ENCODE peak calls at places on chromosomes 7 and 10, in four cellular contexts. N, S, V and U are unnamed samples.

GRCh38 chr10:127872871-127873600 is 19.7 kb downstream of the CLRN3 start:
- DNase-seq in S (no peak), V (peak), N (no peak), U (no peak)

GRCh38 chr7:102125127-102125561 is 161.5 kb upstream of the SH2B2 start:
- DNase-seq in S (peak), V (peak), N (peak), U (peak)

GRCh38 chr7:138116156-138116555 is 39.9 kb downstream of the AKR1D1 start:
- DNase-seq in V (no peak), N (no peak), S (no peak), U (no peak)

GRCh38 chr7:2541291-2542010 is 13.9 kb downstream of the BRAT1 start:
- DNase-seq in V (no peak), S (no peak), N (no peak), U (no peak)

GRCh38 chr10:131573256-131574215 is 262.0 kb upstream of the TCERG1L start:
- DNase-seq in N (no peak), S (no peak), V (no peak), U (no peak)

GRCh38 chr7:90931996-90932912 is 332.0 kb upstream of the FZD1 start:
- DNase-seq in N (no peak), V (peak), S (no peak), U (no peak)

GRCh38 chr10:4409281-4409680 is 416.7 kb upstream of the AKR1E2 start:
- DNase-seq in N (no peak), S (no peak), V (no peak), U (no peak)

GRCh38 chr7:13920053-13920697 is 69.3 kb downstream of the ETV1 start:
- DNase-seq in N (peak), S (no peak), V (peak), U (peak)

GRCh38 chr7:114959931-114960330 is 38.0 kb downstream of the MDFIC start:
- DNase-seq in S (no peak), N (no peak), V (peak), U (no peak)

GRCh38 chr10:71302874-71303568 is 16.0 kb upstream of the SLC29A3 start:
- DNase-seq in N (no peak), S (no peak), V (peak), U (peak)

GRCh38 chr10:60537697-60538096 is 148.0 kb upstream of the ANK3 start:
- DNase-seq in V (peak), S (no peak), N (no peak), U (no peak)

GRCh38 chr7:13727279-13727678 is 262.2 kb downstream of the ETV1 start:
- DNase-seq in V (no peak), S (no peak), N (no peak), U (no peak)

GRCh38 chr7:6071406-6071805 is 40.2 kb downstream of the ANKRD61 start:
- DNase-seq in V (no peak), N (no peak), S (no peak), U (no peak)

GRCh38 chr10:119654540-119654939 is 3.4 kb downstream of the BAG3 start:
- DNase-seq in S (no peak), N (no peak), V (no peak), U (no peak)

DNA sequence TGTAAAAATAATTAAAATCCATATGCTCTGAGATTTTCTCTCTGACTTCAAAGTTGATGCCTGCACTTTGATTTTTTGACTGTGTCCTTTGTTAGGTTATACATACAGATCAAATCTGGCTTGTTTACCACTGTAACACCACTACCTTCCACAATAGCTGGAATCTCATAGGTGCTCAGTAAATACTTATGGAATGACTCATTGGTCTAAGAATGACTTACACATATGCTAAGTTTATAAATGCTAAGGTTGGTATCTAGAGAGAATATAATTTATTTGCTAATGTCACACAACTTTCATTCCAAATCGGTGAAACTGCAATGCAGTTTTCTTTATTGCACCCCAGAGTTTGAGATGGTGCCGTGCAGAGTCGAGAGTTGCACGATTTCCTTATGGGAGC is 578.5 kb downstream of the SH2D4B start:
- DNase-seq in N (no peak), V (no peak), S (no peak), U (no peak)
- H3K4me3 ChIP-seq in N (no peak), V (no peak), S (no peak), U (no peak)

GRCh38 chr7:120856198-120856597 is 1.7 kb downstream of the TSPAN12 start:
- DNase-seq in N (no peak), S (no peak), V (no peak), U (no peak)
- H3K4me3 ChIP-seq in N (no peak), S (peak), V (no peak), U (no peak)

GRCh38 chr7:121030308-121030707 is 41.8 kb downstream of the CPED1 start:
- DNase-seq in V (no peak), S (no peak), N (no peak), U (no peak)
- H3K4me3 ChIP-seq in V (no peak), S (no peak), N (no peak), U (no peak)

GRCh38 chr7:142855756-142856564 is 1.1 kb downstream of the EPHB6 start:
- DNase-seq in S (peak), N (no peak), V (peak), U (no peak)
- H3K4me3 ChIP-seq in S (peak), N (no peak), V (peak), U (peak)

DNA sequence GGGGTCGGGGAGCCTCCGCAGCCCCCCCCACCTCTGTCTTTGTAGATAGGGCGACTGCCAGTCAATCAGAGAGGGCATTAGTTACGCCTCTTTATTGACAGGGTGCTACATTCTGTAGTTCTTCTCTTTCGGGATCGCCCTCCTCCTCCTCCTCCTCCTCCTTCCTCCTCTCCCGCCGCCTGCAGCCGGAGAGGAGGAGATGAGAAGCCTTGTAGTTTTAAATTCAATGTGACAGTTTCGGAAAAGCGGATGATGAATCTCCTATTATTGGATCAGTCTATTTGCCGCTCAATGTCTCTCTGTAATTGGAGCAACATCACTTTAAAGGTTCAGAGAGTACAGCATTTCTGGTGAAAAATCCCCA is 587 bp upstream of the UNCX start:
- DNase-seq in S (no peak), N (no peak), V (no peak), U (no peak)
- H3K4me3 ChIP-seq in S (no peak), N (no peak), V (no peak), U (no peak)

GRCh38 chr10:132826524-132827422 is 40.8 kb upstream of the NKX6-2 start:
- DNase-seq in S (no peak), V (no peak), N (no peak), U (no peak)

GRCh38 chr10:132829403-132829802 is 43.5 kb upstream of the NKX6-2 start:
- DNase-seq in V (no peak), S (no peak), N (no peak), U (no peak)

GRCh38 chr10:132827861-132828539 is 42.1 kb upstream of the NKX6-2 start:
- DNase-seq in S (no peak), N (no peak), V (no peak), U (no peak)

GRCh38 chr10:132828681-132829080 is 42.7 kb upstream of the NKX6-2 start:
- DNase-seq in S (no peak), N (no peak), V (no peak), U (no peak)

GRCh38 chr10:132827423-132827789 is 41.5 kb upstream of the NKX6-2 start:
- DNase-seq in V (no peak), N (no peak), S (no peak), U (no peak)
- H3K4me3 ChIP-seq in V (no peak), N (no peak), S (no peak), U (no peak)

DNA sequence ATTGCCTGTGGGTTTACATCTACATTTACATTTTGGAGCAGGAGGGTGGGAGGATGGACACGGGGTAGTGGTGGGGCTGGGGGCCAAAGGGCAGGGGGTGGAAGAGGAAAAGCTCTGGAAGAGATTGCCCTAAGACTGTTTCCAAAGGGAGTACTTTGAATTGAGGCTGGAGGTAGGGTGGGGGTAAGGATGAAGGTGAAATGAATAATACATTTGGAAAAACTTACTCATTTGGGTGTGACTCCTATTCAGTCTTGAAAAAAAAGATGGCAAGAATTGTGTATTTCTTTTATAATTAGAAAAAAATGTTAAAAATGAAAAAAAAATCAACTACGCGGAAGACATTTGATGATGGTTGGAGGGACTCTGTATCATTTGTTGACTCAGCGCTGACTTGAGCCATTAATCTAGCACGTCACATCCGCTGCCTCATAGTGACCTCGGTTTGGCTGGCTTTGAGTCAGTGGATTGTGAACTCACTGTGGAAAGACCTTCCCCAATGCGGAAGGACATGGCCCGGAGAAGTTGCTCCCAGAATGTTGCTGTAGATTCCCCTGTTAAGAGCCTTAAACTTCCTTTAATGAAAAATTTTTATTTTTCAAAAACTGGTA is 2.8 kb downstream of the FAM180A start:
- DNase-seq in N (peak), S (peak), V (peak), U (peak)
- H3K4me3 ChIP-seq in N (no peak), S (no peak), V (peak), U (no peak)

DNA sequence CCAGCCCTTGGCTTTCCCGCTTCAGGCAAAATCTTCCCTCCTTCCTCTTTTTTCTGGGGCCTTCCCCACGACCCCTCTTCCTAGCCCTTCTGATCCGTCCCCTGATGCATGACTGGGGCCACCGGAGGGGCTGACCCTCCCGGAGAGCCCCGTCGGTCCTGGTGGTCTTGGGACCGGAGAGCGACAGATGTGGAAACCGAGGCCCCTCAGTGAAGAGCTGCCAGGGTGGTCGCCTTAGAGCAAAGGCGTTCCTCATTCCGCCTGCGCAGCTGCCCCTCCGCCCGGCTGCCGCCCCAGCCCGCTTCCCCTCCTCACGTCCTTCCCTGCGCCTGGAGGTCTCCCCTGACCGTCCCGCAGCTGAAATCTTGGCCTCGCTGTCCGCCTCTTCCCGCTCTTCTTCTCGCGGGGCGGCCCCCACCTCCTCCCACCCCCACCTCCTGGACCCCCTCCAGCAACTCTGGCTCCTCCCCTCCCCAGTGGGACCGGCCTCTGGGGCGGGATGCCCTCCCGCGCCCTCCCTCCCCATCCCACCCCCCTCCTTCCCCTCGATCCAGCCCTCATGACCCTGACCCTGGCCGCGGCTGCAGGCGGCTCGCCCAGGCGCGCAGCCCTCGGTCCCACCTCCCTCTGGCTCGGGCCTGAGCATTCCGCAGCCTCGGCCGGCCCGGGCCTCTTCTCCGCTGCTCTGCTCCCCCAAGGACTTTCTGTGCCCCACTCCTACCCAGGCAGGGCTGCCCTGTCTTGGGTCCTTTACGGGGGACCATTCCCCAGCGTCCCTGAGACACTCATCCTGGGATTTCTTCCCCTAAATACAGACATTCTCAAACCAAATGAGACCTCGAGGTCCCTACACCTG is at the start of gene RARRES2:
- DNase-seq in V (no peak), S (peak), N (no peak), U (no peak)
- H3K4me3 ChIP-seq in V (no peak), S (peak), N (peak), U (no peak)